ENCODE peak calls at places on chromosome 22, in eight cellular contexts. H is astrocyte, I is transverse colon, R is colonic mucosa, Z is Peyer's patch, Q is right lobe of liver, L is PC-9, O is fibroblast of lung. V is an unnamed sample.
A peak's percentile ranks its signal among the peaks of the same experiment; 100 is the strongest.

GRCh38 chr22:32444068-32444467 is 20.2 kb downstream of the BPIFC start:
- DNase-seq in H (no peak), I (peak; percentile 43), R (no peak), Z (peak; percentile 67), Q (no peak), L (peak; percentile 51), O (no peak), V (no peak)

GRCh38 chr22:44850946-44851345 is 98.6 kb downstream of the ARHGAP8 start:
- DNase-seq in H (no peak), I (no peak), R (no peak), Z (peak; percentile 11), Q (no peak), L (no peak), O (no peak), V (no peak)

GRCh38 chr22:49569286-49570031 is 258.2 kb downstream of the BRD1 start:
- DNase-seq in H (no peak), I (peak; percentile 4), R (no peak), Z (peak; percentile 25), Q (peak; percentile 40), L (no peak), O (no peak), V (no peak)

GRCh38 chr22:42174062-42174461 is 43.5 kb upstream of the CYP2D6 start:
- DNase-seq in H (peak; percentile 22), I (no peak), R (no peak), Z (no peak), Q (no peak), L (no peak), O (peak; percentile 75), V (no peak)

GRCh38 chr22:33920927-33921575 is 775 bp upstream of the LARGE1 start:
- DNase-seq in H (peak; percentile 86), I (peak; percentile 99), R (peak; percentile 100), Z (peak; percentile 99), Q (peak; percentile 99), L (peak; percentile 78), O (peak; percentile 93), V (peak; percentile 95)

GRCh38 chr22:20131856-20132685 is 467 bp downstream of the ZDHHC8 start:
- DNase-seq in H (no peak), I (peak; percentile 31), R (no peak), Z (peak; percentile 60), Q (peak; percentile 68), L (no peak), O (no peak), V (no peak)

GRCh38 chr22:19430890-19431541 is 517 bp downstream of the HIRA start:
- DNase-seq in H (no peak), I (peak; percentile 79), R (peak; percentile 79), Z (peak; percentile 87), Q (peak; percentile 90), L (no peak), O (peak; percentile 36), V (no peak)

GRCh38 chr22:30270841-30271240 is 4.2 kb upstream of the OSM start:
- DNase-seq in H (peak; percentile 75), I (peak; percentile 57), R (peak; percentile 56), Z (no peak), Q (peak; percentile 77), L (no peak), O (peak; percentile 79), V (no peak)

GRCh38 chr22:36331912-36332622 is 55.7 kb downstream of the MYH9 start:
- DNase-seq in H (no peak), I (peak; percentile 76), R (peak; percentile 78), Z (no peak), Q (peak; percentile 70), L (peak; percentile 65), O (peak; percentile 70), V (peak; percentile 58)

GRCh38 chr22:36221799-36222751 is 17.3 kb downstream of the APOL2 start:
- DNase-seq in H (peak; percentile 40), I (peak; percentile 59), R (peak; percentile 41), Z (peak; percentile 65), Q (no peak), L (no peak), O (peak; percentile 48), V (no peak)

GRCh38 chr22:23716811-23717801 is 26.3 kb downstream of the RGL4 start:
- DNase-seq in H (peak; percentile 74), I (peak; percentile 88), R (peak; percentile 89), Z (peak; percentile 89), Q (peak; percentile 86), L (peak; percentile 49), O (peak; percentile 89), V (peak; percentile 62)

DNA sequence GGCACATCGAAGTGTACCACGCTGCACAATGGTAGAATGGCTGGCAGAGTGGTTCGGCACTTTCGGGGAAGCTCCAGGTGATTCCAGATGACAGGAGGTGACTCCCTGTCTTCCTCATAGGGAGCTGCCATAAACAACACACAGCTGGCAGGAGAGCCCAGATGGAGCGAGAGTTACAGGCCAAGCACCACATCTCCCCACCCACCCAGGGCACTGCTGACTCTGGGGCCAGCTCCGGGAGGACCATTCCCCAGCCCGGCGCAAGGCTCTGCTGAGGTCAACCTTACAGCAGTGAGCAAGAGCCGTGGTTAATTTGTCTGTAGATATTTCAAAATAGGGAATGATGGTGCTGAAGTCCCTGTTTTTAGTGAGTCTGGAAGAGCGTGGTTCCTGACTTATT is 78.8 kb upstream of the HMGXB4 start:
- DNase-seq in H (no peak), I (no peak), R (no peak), Z (no peak), Q (no peak), L (no peak), O (no peak), V (no peak)
- H3K4me1 ChIP-seq in H (no peaks in the 10 kb centered on the region), I (no peaks in the 10 kb centered on the region), R (no peaks in the 10 kb centered on the region), Z (no peaks in the 10 kb centered on the region), Q (no peaks in the 10 kb centered on the region), L (no peaks in the 10 kb centered on the region), O (no peaks in the 10 kb centered on the region), V (no peaks in the 10 kb centered on the region)

DNA sequence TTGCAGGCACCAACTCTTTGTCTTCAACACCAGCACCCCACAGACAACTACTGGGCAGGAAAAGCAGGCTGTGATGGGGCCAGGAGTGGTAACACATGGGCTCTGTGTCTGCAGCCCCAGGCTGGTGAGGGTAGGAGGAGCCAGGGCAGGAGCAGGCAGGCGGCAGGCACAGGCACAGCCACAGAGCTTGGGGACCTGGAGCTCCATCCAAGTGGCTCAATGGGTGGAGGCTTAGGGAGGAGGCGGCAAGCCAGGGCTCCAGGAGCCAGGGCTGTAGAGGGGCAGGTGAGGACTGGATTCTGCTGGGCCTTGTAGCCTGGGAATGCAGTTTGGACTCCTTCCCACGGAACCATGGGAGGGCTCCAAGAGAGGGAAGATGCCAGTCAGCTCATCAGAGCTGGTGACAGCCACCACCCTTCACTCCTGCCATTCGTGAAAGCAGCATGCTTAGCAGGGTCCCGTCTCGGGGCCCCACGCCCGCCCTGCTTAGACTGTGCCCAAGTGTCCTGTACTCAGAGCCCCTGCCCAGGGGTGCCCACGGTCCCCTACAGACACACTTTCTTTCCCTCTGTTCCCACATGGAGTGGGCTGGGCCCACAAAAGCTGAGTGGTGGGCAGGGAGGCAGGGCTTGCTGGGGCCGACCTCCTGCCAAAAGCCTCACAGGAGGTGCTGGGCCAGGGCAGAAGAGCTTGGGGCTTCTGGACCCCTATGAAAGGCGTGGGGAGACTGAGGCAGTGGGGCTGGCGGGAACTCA is 12.4 kb downstream of the TTC38 start:
- DNase-seq in H (no peak), I (no peak), R (no peak), Z (no peak), Q (no peak), L (no peak), O (no peak), V (no peak)
- TF ChIP-seq CTCF in H (no peak), I (no peak), R (no peak), Z (no peak), Q (no peak), L (no peak), O (no peak), V (no peak)

GRCh38 chr22:28937206-28938025 is 54.0 kb downstream of the ZNRF3 start:
- DNase-seq in H (no peak), I (no peak), R (no peak), Z (no peak), Q (no peak), L (no peak), O (no peak), V (no peak)

GRCh38 chr22:28938286-28938833 is 55.0 kb downstream of the ZNRF3 start:
- DNase-seq in H (no peak), I (no peak), R (no peak), Z (no peak), Q (no peak), L (no peak), O (no peak), V (no peak)

GRCh38 chr22:28940441-28940840 is 57.1 kb downstream of the ZNRF3 start:
- DNase-seq in H (no peak), I (no peak), R (no peak), Z (no peak), Q (no peak), L (no peak), O (no peak), V (no peak)

GRCh38 chr22:28939932-28940331 is 56.6 kb downstream of the ZNRF3 start:
- DNase-seq in H (no peak), I (no peak), R (no peak), Z (no peak), Q (no peak), L (no peak), O (no peak), V (no peak)

DNA sequence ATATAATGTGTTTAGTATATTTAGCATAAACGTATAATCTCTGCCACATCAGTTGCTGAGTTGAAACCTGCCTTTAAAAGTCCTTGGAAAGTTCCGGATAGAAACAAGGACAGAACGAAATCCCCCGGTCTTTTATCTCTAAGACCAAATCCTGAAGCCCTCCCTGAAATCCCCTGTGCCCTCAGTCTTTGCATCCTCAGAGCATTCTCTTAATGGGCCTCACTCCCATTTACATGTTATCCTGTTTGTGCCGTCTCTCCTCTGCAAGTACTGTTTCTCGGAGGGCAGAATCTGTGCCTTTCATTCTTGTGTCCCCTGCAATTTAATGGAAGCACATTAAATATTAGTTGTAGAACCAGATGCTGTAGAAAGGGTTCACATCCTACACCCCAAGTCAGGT is 56.0 kb downstream of the ZNRF3 start:
- DNase-seq in H (no peak), I (no peak), R (no peak), Z (no peak), Q (no peak), L (no peak), O (no peak), V (no peak)
- H3K4me1 ChIP-seq in H (no peaks in the 10 kb centered on the region), I (peaks cover 5% of the 10 kb centered on the region), R (no peaks in the 10 kb centered on the region), Z (no peaks in the 10 kb centered on the region), Q (peaks cover 50% of the 10 kb centered on the region), L (no peaks in the 10 kb centered on the region), O (no peaks in the 10 kb centered on the region), V (peaks cover 8% of the 10 kb centered on the region)

DNA sequence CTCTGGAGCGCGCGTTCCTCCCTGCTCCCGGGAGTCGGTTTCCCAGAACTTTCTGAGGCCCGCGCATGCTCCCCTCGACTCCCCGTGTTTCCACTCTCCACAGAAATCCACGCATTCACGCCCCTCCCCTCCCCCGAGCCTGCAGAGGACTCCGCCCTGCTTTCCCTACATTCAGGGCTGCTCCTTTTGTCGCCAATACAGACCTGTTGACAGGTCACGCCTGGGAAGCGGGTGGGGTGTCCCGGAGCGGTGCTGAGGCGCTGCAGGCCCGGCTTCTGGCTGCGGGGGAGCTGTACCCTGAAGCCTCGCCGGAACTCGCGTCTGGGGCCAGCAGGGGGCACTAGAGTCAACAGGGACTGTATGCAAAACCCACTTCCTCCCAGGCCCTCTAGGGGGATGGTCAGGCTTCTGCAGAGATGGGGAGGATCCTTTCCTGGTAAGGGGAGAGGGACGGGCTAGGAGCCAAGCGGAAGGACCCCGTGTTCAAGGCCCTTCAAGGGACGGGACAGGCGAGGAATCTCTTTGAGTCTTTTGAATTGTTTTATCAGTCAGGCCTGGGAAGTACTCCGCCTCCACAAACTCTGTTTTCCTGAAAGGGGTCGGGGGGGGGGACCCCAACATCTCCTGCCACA is at the start of gene PRAME:
- DNase-seq in H (no peak), I (peak; percentile 72), R (peak; percentile 72), Z (peak; percentile 65), Q (peak; percentile 49), L (no peak), O (peak; percentile 22), V (no peak)
- TF ChIP-seq CTCF in H (peak; percentile 18), I (peak; percentile 40), R (peak; percentile 54), Z (peak; percentile 69), Q (peak; percentile 31), L (peak; percentile 60), O (peak; percentile 57), V (peak; percentile 28)